ENCODE peak calls at places on chromosomes 4 and X, in six cellular contexts. One of them, this sample, is unnamed.

GRCh38 chrX:71251456-71251973 is 2.4 kb downstream of the ZMYM3 start:
- DNase-seq in KG1: no peak
- DNase-seq in mesendoderm: peak; percentile 24
- DNase-seq in MM.1S: no peak
- DNase-seq in fibroblast of lung: no peak
- DNase-seq in right cardiac atrium: no peak
- DNase-seq in this sample: no peak

GRCh38 chr4:52841707-52842456 is 20.2 kb upstream of the RASL11B start:
- DNase-seq in KG1: no peak
- DNase-seq in mesendoderm: no peak
- DNase-seq in MM.1S: no peak
- DNase-seq in fibroblast of lung: peak; percentile 33
- DNase-seq in right cardiac atrium: no peak
- DNase-seq in this sample: no peak

GRCh38 chr4:70895846-70896435 is 6.2 kb upstream of the MOB1B start:
- DNase-seq in KG1: no peak
- DNase-seq in mesendoderm: no peak
- DNase-seq in MM.1S: no peak
- DNase-seq in fibroblast of lung: peak; percentile 4
- DNase-seq in right cardiac atrium: no peak
- DNase-seq in this sample: no peak

GRCh38 chr4:169795585-169795984 is 37.8 kb upstream of the HPF1 start:
- DNase-seq in KG1: no peak
- DNase-seq in mesendoderm: peak; percentile 40
- DNase-seq in MM.1S: no peak
- DNase-seq in fibroblast of lung: no peak
- DNase-seq in right cardiac atrium: no peak
- DNase-seq in this sample: no peak

GRCh38 chrX:40132751-40133150 is 35.0 kb upstream of the BCOR start:
- DNase-seq in KG1: no peak
- DNase-seq in mesendoderm: no peak
- DNase-seq in MM.1S: no peak
- DNase-seq in fibroblast of lung: peak; percentile 87
- DNase-seq in right cardiac atrium: peak; percentile 80
- DNase-seq in this sample: peak; percentile 90

GRCh38 chr4:26992657-26993361 is 132.2 kb downstream of the STIM2 start:
- DNase-seq in KG1: no peak
- DNase-seq in mesendoderm: no peak
- DNase-seq in MM.1S: no peak
- DNase-seq in fibroblast of lung: peak; percentile 65
- DNase-seq in right cardiac atrium: peak; percentile 19
- DNase-seq in this sample: no peak

GRCh38 chr4:90137545-90137944 is 10.4 kb downstream of the CCSER1 start:
- DNase-seq in KG1: no peak
- DNase-seq in mesendoderm: peak; percentile 41
- DNase-seq in MM.1S: no peak
- DNase-seq in fibroblast of lung: peak; percentile 5
- DNase-seq in right cardiac atrium: no peak
- DNase-seq in this sample: no peak

GRCh38 chr4:3450643-3451042 is 8.9 kb downstream of the HGFAC start:
- DNase-seq in KG1: no peak
- DNase-seq in mesendoderm: no peak
- DNase-seq in MM.1S: no peak
- DNase-seq in fibroblast of lung: no peak
- DNase-seq in right cardiac atrium: no peak
- DNase-seq in this sample: no peak

GRCh38 chr4:166459616-166460015 is 586.6 kb downstream of the TLL1 start:
- DNase-seq in KG1: no peak
- DNase-seq in mesendoderm: no peak
- DNase-seq in MM.1S: no peak
- DNase-seq in fibroblast of lung: no peak
- DNase-seq in right cardiac atrium: no peak
- DNase-seq in this sample: no peak